ENCODE peak calls at places on chromosomes 13 and 19, in eight cellular contexts. V is H9, B is IMR-90, K is HL-60, L is psoas muscle, A is AG04450, H is transverse colon, R is neural progenitor cell. O is an unnamed sample.
A peak's percentile ranks its signal among the peaks of the same experiment; 100 is the strongest.

GRCh38 chr13:51635137-51635878 is 51.0 kb downstream of the WDFY2 start:
- DNase-seq in V (no peak), B (no peak), A (no peak), K (peak; percentile 18), L (no peak), H (no peak), R (no peak), O (no peak)

GRCh38 chr13:46795321-46795720 is 1.6 kb downstream of the ESD start:
- DNase-seq in B (no peak), L (no peak), H (no peak), V (no peak), K (no peak), A (no peak), R (peak; percentile 59), O (no peak)

GRCh38 chr19:16234552-16235445 is 37.1 kb downstream of the AP1M1 start:
- DNase-seq in A (no peak), K (no peak), B (no peak), L (no peak), V (no peak), H (no peak), R (no peak), O (no peak)

GRCh38 chr13:109271991-109272454 is 514.4 kb downstream of the IRS2 start:
- DNase-seq in V (no peak), B (no peak), R (peak; percentile 60), H (no peak), A (no peak), L (no peak), K (no peak), O (no peak)

GRCh38 chr13:85383291-85383690 is 415.9 kb downstream of the SLITRK6 start:
- DNase-seq in H (no peak), L (no peak), K (no peak), B (no peak), A (no peak), V (no peak), R (no peak), O (no peak)

GRCh38 chr13:39684531-39685137 is 29.2 kb downstream of the COG6 start:
- DNase-seq in H (no peak), A (no peak), R (peak; percentile 64), L (no peak), B (peak; percentile 65), K (no peak), V (no peak), O (no peak)

GRCh38 chr19:29785955-29786589 is 25.7 kb upstream of the CCNE1 start:
- DNase-seq in L (no peak), B (no peak), H (no peak), K (peak; percentile 21), R (no peak), A (no peak), V (peak; percentile 68), O (no peak)

GRCh38 chr13:110014719-110015118 is 228.3 kb upstream of the IRS2 start:
- DNase-seq in A (no peak), R (no peak), H (no peak), V (no peak), L (no peak), B (no peak), K (no peak), O (no peak)

GRCh38 chr13:109941951-109942350 is 155.6 kb upstream of the IRS2 start:
- DNase-seq in V (no peak), A (no peak), H (no peak), L (no peak), K (peak; percentile 26), B (peak; percentile 48), R (no peak), O (no peak)

GRCh38 chr19:11747277-11747676 is 8.5 kb upstream of the ZNF823 start:
- DNase-seq in B (no peak), V (no peak), K (no peak), L (no peak), R (no peak), A (no peak), H (no peak), O (no peak)

GRCh38 chr19:29678484-29679106 is 13.3 kb downstream of the PLEKHF1 start:
- DNase-seq in K (no peak), H (peak; percentile 28), R (no peak), B (no peak), L (peak; percentile 97), A (no peak), V (no peak), O (no peak)

GRCh38 chr13:114073881-114074551 is 58.4 kb downstream of the RASA3 start:
- DNase-seq in B (no peak), K (no peak), A (no peak), L (peak; percentile 53), V (no peak), H (no peak), R (no peak), O (peak; percentile 49)

GRCh38 chr13:25927966-25928365 is 123.8 kb downstream of the SHISA2 start:
- DNase-seq in A (no peak), L (no peak), K (no peak), H (no peak), B (no peak), V (no peak), R (no peak), O (no peak)

GRCh38 chr19:49638360-49638759 is 1.6 kb downstream of the RRAS start:
- DNase-seq in L (no peak), H (peak; percentile 32), K (no peak), V (no peak), R (peak; percentile 69), A (no peak), B (no peak), O (no peak)

GRCh38 chr19:1847684-1848398 is 442 bp downstream of the REXO1 start:
- DNase-seq in K (no peak), B (peak; percentile 40), R (peak; percentile 72), A (no peak), V (no peak), L (no peak), H (peak; percentile 61), O (no peak)

GRCh38 chr13:59487883-59488282 is 675.8 kb downstream of the DIAPH3 start:
- DNase-seq in H (no peak), B (no peak), V (no peak), A (no peak), K (no peak), R (no peak), L (no peak), O (no peak)

GRCh38 chr19:30229524-30230174 is 142.5 kb upstream of the ZNF536 start:
- DNase-seq in L (no peak), B (peak; percentile 4), A (no peak), R (peak; percentile 64), K (no peak), V (no peak), H (no peak), O (no peak)

GRCh38 chr19:4009990-4010807 is 2.7 kb downstream of the PIAS4 start:
- DNase-seq in H (no peak), A (no peak), K (no peak), R (no peak), L (no peak), B (peak; percentile 46), V (no peak), O (no peak)

GRCh38 chr19:2391118-2391725 is 31.2 kb downstream of the TMPRSS9 start:
- DNase-seq in B (peak; percentile 78), H (no peak), L (no peak), V (no peak), K (peak; percentile 60), A (peak; percentile 33), R (peak; percentile 73), O (no peak)

GRCh38 chr13:50552424-50552966 is 291.0 kb downstream of the DLEU7 start:
- DNase-seq in L (no peak), K (no peak), R (no peak), H (no peak), B (no peak), V (no peak), A (no peak), O (no peak)

GRCh38 chr19:16394111-16394510 is 69.5 kb downstream of the KLF2 start:
- DNase-seq in V (no peak), A (no peak), L (peak; percentile 3), H (no peak), B (no peak), K (no peak), R (no peak), O (no peak)

GRCh38 chr13:106630650-106631049 is 62.7 kb upstream of the ARGLU1 start:
- DNase-seq in L (no peak), B (no peak), K (peak; percentile 13), V (no peak), A (no peak), H (no peak), R (no peak), O (no peak)

GRCh38 chr19:35248310-35249145 is at the start of gene LSR:
- DNase-seq in R (peak; percentile 97), K (no peak), L (no peak), H (peak; percentile 94), B (no peak), A (no peak), V (peak; percentile 95), O (no peak)

GRCh38 chr13:41756198-41756885 is 204.6 kb downstream of the VWA8 start:
- DNase-seq in L (no peak), R (no peak), H (no peak), V (no peak), A (no peak), B (no peak), K (no peak), O (no peak)

DNA sequence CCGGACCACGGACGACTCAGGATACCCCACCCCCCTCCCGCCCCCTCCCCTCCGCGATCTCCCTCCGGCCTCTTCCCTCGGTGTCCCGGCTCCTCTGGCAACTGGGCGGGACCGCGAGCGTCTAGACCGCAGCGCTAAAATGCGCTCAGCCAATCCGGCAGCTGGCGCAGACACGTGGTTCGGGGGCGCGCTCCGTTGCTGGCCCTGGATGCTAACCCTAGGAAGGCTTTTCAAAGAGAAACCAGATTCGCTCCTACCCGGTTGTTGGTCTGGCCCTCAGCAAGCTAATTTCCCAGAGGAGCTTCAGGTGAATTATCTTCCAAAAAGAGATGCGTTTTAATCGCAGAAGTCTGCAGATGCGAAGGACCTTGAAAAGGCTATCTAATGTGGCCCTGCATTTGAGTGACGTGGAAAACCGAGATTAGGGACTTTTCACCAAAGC is at the start of gene DZIP1:
- DNase-seq in B (peak; percentile 83), L (peak; percentile 83), A (peak; percentile 64), H (peak; percentile 65), K (peak; percentile 49), R (peak; percentile 94), V (peak; percentile 96), O (no peak)
- H3K27ac ChIP-seq in B (peak within 1 kb of the TSS; percentile 80), L (peak within 1 kb of the TSS; percentile 50), A (peak within 1 kb of the TSS; percentile 65), H (peak within 1 kb of the TSS; percentile 81), K (no peak within 1 kb of the TSS), R (peak within 1 kb of the TSS; percentile 62), V (no peak within 1 kb of the TSS), O (peak within 1 kb of the TSS; percentile 70)

GRCh38 chr13:98468352-98468751 is 108.6 kb downstream of the STK24 start:
- DNase-seq in R (no peak), K (no peak), B (no peak), H (no peak), L (no peak), A (no peak), V (no peak), O (no peak)
- TF ChIP-seq CTCF in R (no peak), K (no peak), B (no peak), H (no peak), L (peak; percentile 13), A (no peak), V (no peak), O (no peak)

GRCh38 chr19:13047374-13047773 is 52.1 kb downstream of the NFIX start:
- DNase-seq in L (no peak), R (no peak), K (no peak), A (no peak), H (no peak), V (no peak), B (no peak), O (no peak)
- H3K27ac ChIP-seq in L (peak overlapping the region; percentile 81), R (no peak overlapping the region), K (no peak overlapping the region), A (peak overlapping the region; percentile 2), H (no peak overlapping the region), V (no peak overlapping the region), B (no peak overlapping the region), O (peak overlapping the region; percentile 95)

GRCh38 chr13:111050539-111050879 is 64.6 kb upstream of the ARHGEF7 start:
- DNase-seq in R (no peak), H (no peak), L (no peak), V (no peak), A (no peak), K (no peak), B (no peak), O (no peak)
- TF ChIP-seq CTCF in R (no peak), H (peak; percentile 4), L (no peak), V (no peak), A (no peak), K (no peak), B (no peak), O (no peak)